ENCODE peak calls at places on chromosomes 3 and 15, in nine cellular contexts. F, T, Z, W, Q, M, B, O and R are unnamed samples.

GRCh38 chr3:45311953-45312795 is 76.2 kb upstream of the LARS2 start:
- DNase-seq in T (no peak), Z (no peak), W (peak; percentile 13), B (no peak), O (no peak), F (no peak), M (no peak), Q (no peak), R (no peak)

GRCh38 chr3:132984181-132984580 is 54.0 kb upstream of the TMEM108 start:
- DNase-seq in O (no peak), M (no peak), Q (no peak), F (no peak), B (no peak), T (no peak), Z (no peak), W (no peak), R (no peak)

GRCh38 chr3:184305577-184305976 is 6.5 kb downstream of the PSMD2 start:
- DNase-seq in Q (no peak), O (no peak), B (no peak), Z (no peak), W (peak; percentile 39), M (no peak), F (no peak), T (no peak), R (peak; percentile 39)

GRCh38 chr3:96931491-96931890 is 117.1 kb downstream of the EPHA6 start:
- DNase-seq in M (no peak), O (no peak), W (no peak), B (no peak), T (no peak), Z (no peak), F (no peak), Q (no peak), R (no peak)

GRCh38 chr3:162141232-162141631 is 644.6 kb downstream of the OTOL1 start:
- DNase-seq in Z (no peak), Q (no peak), B (no peak), T (no peak), F (no peak), O (no peak), M (no peak), W (peak; percentile 68), R (no peak)

GRCh38 chr15:83053151-83053550 is 13.9 kb downstream of the BTBD1 start:
- DNase-seq in T (no peak), Z (no peak), F (no peak), M (no peak), W (peak; percentile 60), O (no peak), B (no peak), Q (no peak), R (no peak)

GRCh38 chr15:52334491-52335160 is 39.0 kb upstream of the MYO5C start:
- DNase-seq in M (no peak), T (no peak), F (no peak), Q (no peak), O (no peak), B (no peak), W (peak; percentile 85), Z (no peak), R (no peak)

GRCh38 chr3:133588784-133589465 is 15.4 kb downstream of the CDV3 start:
- DNase-seq in T (no peak), Z (no peak), M (no peak), Q (no peak), O (no peak), B (no peak), W (no peak), F (no peak), R (no peak)

GRCh38 chr3:52024765-52025452 is 29.2 kb upstream of the RPL29 start:
- DNase-seq in F (no peak), Z (no peak), W (no peak), B (no peak), O (no peak), M (no peak), Q (no peak), T (no peak), R (no peak)

GRCh38 chr3:52023101-52023770 is 27.5 kb upstream of the RPL29 start:
- DNase-seq in M (no peak), W (no peak), Z (no peak), O (no peak), Q (no peak), F (peak; percentile 36), T (no peak), B (no peak), R (no peak)

GRCh38 chr3:52022323-52023100 is 26.8 kb upstream of the RPL29 start:
- DNase-seq in T (no peak), F (peak; percentile 68), Z (no peak), O (no peak), M (no peak), W (no peak), B (no peak), Q (no peak), R (no peak)

GRCh38 chr3:52025453-52025852 is 29.8 kb upstream of the RPL29 start:
- DNase-seq in F (peak; percentile 34), W (no peak), Q (no peak), M (no peak), Z (no peak), O (no peak), T (no peak), B (no peak), R (no peak)

GRCh38 chr3:52023860-52024764 is 28.4 kb upstream of the RPL29 start:
- DNase-seq in Z (no peak), Q (no peak), O (no peak), M (no peak), F (no peak), W (no peak), B (no peak), T (no peak), R (no peak)
- H3K27ac ChIP-seq in Z (no peak overlapping the region), Q (no peak overlapping the region), O (peak overlapping the region; percentile 88), M (no peak overlapping the region), F (peak overlapping the region; percentile 92), W (no peak overlapping the region), B (no peak overlapping the region), T (no peak overlapping the region), R (peak overlapping the region; percentile 98)

DNA sequence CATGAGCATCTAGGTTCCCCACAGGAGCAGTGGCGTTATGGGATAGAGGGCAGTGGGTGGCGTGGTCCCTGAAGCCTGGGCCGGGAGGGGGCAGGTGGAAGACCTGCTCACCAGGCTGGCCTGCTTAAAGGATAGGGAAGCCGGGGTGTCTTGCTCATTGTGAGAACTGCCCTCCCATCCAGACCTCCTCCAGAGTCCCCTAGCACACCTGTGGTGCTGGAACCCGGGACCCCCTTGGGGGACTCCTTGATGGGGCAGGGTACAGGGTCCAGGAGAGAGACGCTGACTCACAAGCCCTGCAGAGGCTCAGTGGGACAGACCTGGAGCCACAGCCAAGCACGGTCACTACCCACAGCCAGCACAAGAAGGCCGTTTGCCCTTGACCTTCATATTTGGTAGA is 2.8 kb upstream of the RHCG start:
- DNase-seq in W (no peak), Q (no peak), M (no peak), Z (no peak), T (no peak), O (no peak), B (no peak), F (no peak), R (no peak)
- H3K27ac ChIP-seq in W (peak overlapping the region; percentile 98), Q (no peak overlapping the region), M (no peak overlapping the region), Z (no peak overlapping the region), T (no peak overlapping the region), O (no peak overlapping the region), B (no peak overlapping the region), F (no peak overlapping the region), R (no peak overlapping the region)

GRCh38 chr3:118477768-118478167 is 556.9 kb downstream of the IGSF11 start:
- DNase-seq in W (no peak), T (no peak), B (no peak), M (no peak), Z (no peak), Q (no peak), O (no peak), F (no peak), R (no peak)

GRCh38 chr3:118468801-118469200 is 565.8 kb downstream of the IGSF11 start:
- DNase-seq in M (no peak), T (no peak), O (no peak), Z (no peak), F (no peak), W (peak; percentile 36), Q (no peak), B (no peak), R (no peak)

GRCh38 chr3:118473343-118473742 is 561.3 kb downstream of the IGSF11 start:
- DNase-seq in Q (no peak), Z (no peak), B (no peak), W (no peak), M (no peak), T (no peak), F (no peak), O (no peak), R (no peak)

GRCh38 chr3:118476885-118477618 is 557.6 kb downstream of the IGSF11 start:
- DNase-seq in M (no peak), Z (no peak), W (no peak), O (no peak), T (no peak), B (no peak), F (no peak), Q (no peak), R (no peak)

GRCh38 chr3:118472586-118472985 is 562.1 kb downstream of the IGSF11 start:
- DNase-seq in B (no peak), W (peak; percentile 35), O (no peak), Q (no peak), M (no peak), F (no peak), T (no peak), Z (no peak), R (no peak)
- H3K27ac ChIP-seq in B (no peak overlapping the region), W (no peak overlapping the region), O (no peak overlapping the region), Q (no peak overlapping the region), M (no peak overlapping the region), F (no peak overlapping the region), T (no peak overlapping the region), Z (no peak overlapping the region), R (no peak overlapping the region)

GRCh38 chr3:14480207-14481017 is 59.7 kb downstream of the GRIP2 start:
- DNase-seq in B (no peak), M (no peak), O (no peak), W (no peak), F (no peak), T (no peak), Z (no peak), Q (no peak), R (peak; percentile 22)

GRCh38 chr3:14481646-14482036 is 58.5 kb downstream of the GRIP2 start:
- DNase-seq in B (no peak), W (no peak), Q (no peak), M (no peak), Z (no peak), T (no peak), F (no peak), O (no peak), R (no peak)

GRCh38 chr3:14482271-14482721 is 57.8 kb downstream of the GRIP2 start:
- DNase-seq in O (peak; percentile 26), Z (no peak), B (no peak), M (no peak), T (no peak), Q (no peak), W (no peak), F (no peak), R (peak; percentile 41)

GRCh38 chr3:14479591-14479990 is 60.6 kb downstream of the GRIP2 start:
- DNase-seq in F (no peak), O (no peak), Q (no peak), B (no peak), M (no peak), Z (no peak), W (no peak), T (no peak), R (no peak)

DNA sequence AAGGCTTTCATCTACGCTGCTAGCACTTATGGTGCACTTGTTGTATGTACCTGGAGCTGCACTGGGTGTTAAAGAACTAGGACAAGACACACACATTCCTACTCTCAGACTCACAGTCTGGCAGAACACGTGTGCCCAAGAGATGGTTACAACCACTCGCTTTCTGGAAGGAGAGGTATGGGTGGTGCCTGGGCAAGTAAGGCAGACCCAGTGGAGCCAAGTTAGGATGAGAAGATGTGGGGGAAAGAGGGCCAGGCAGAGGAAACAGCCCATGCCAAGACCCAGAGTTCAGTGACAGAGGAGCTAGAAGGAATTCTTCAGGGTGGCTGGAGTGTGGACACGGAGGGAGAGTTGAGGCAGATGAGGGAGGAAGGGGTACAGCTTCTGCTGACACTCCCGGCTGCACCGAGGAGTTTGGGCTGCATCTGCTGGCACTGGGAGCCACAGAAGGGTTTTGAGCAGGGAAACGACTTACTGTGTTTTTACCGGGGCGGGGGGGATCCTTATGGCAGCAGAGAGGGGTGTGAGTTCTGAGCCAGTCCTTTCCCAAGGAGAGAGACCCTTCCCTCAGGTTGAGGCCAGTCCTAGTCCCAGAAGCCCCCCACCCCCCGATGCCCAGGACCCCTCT is 59.0 kb downstream of the GRIP2 start:
- DNase-seq in O (no peak), M (no peak), Z (no peak), F (no peak), T (no peak), Q (no peak), W (no peak), B (no peak), R (no peak)
- H3K27ac ChIP-seq in O (no peak overlapping the region), M (no peak overlapping the region), Z (no peak overlapping the region), F (no peak overlapping the region), T (no peak overlapping the region), Q (no peak overlapping the region), W (no peak overlapping the region), B (no peak overlapping the region), R (no peak overlapping the region)